ENCODE peak calls at places on chromosomes 5 and 9, in eight cellular contexts. One of them, this sample, is unnamed.

GRCh38 chr9:109935406-109936087 is 155.5 kb downstream of the PALM2AKAP2 start:
- DNase-seq in PC-3: no peak
- DNase-seq in heart right ventricle: no peak
- DNase-seq in CD8-positive, alpha-beta T cell: no peak
- DNase-seq in MM.1S: no peak
- DNase-seq in body of pancreas: no peak
- DNase-seq in coronary artery: no peak
- DNase-seq in dorsolateral prefrontal cortex: no peak
- DNase-seq in this sample: no peak

GRCh38 chr5:171444582-171444981 is 25.1 kb downstream of the FGF18 start:
- DNase-seq in PC-3: no peak
- DNase-seq in heart right ventricle: no peak
- DNase-seq in CD8-positive, alpha-beta T cell: no peak
- DNase-seq in MM.1S: no peak
- DNase-seq in body of pancreas: no peak
- DNase-seq in coronary artery: no peak
- DNase-seq in dorsolateral prefrontal cortex: no peak
- DNase-seq in this sample: no peak

GRCh38 chr9:95088421-95089161 is 228.9 kb downstream of the FANCC start:
- DNase-seq in PC-3: no peak
- DNase-seq in heart right ventricle: no peak
- DNase-seq in CD8-positive, alpha-beta T cell: no peak
- DNase-seq in MM.1S: no peak
- DNase-seq in body of pancreas: peak
- DNase-seq in coronary artery: no peak
- DNase-seq in dorsolateral prefrontal cortex: no peak
- DNase-seq in this sample: no peak

GRCh38 chr5:163888366-163888765 is 382.9 kb downstream of the MAT2B start:
- DNase-seq in PC-3: no peak
- DNase-seq in heart right ventricle: no peak
- DNase-seq in CD8-positive, alpha-beta T cell: no peak
- DNase-seq in MM.1S: no peak
- DNase-seq in body of pancreas: no peak
- DNase-seq in coronary artery: no peak
- DNase-seq in dorsolateral prefrontal cortex: no peak
- DNase-seq in this sample: no peak

GRCh38 chr9:91966503-91966902 is 16.5 kb upstream of the ROR2 start:
- DNase-seq in PC-3: no peak
- DNase-seq in heart right ventricle: no peak
- DNase-seq in CD8-positive, alpha-beta T cell: no peak
- DNase-seq in MM.1S: no peak
- DNase-seq in body of pancreas: no peak
- DNase-seq in coronary artery: no peak
- DNase-seq in dorsolateral prefrontal cortex: no peak
- DNase-seq in this sample: no peak

GRCh38 chr9:120740135-120740534 is 25.9 kb upstream of the MEGF9 start:
- DNase-seq in PC-3: no peak
- DNase-seq in heart right ventricle: no peak
- DNase-seq in CD8-positive, alpha-beta T cell: no peak
- DNase-seq in MM.1S: no peak
- DNase-seq in body of pancreas: no peak
- DNase-seq in coronary artery: no peak
- DNase-seq in dorsolateral prefrontal cortex: no peak
- DNase-seq in this sample: no peak

GRCh38 chr9:32251539-32251938 is 132.9 kb upstream of the ACO1 start:
- DNase-seq in PC-3: peak
- DNase-seq in heart right ventricle: peak
- DNase-seq in CD8-positive, alpha-beta T cell: peak
- DNase-seq in MM.1S: peak
- DNase-seq in body of pancreas: peak
- DNase-seq in coronary artery: no peak
- DNase-seq in dorsolateral prefrontal cortex: peak
- DNase-seq in this sample: no peak

GRCh38 chr9:123426406-123426805 is 70.4 kb downstream of the CRB2 start:
- DNase-seq in PC-3: no peak
- DNase-seq in heart right ventricle: no peak
- DNase-seq in CD8-positive, alpha-beta T cell: no peak
- DNase-seq in MM.1S: peak
- DNase-seq in body of pancreas: no peak
- DNase-seq in coronary artery: no peak
- DNase-seq in dorsolateral prefrontal cortex: no peak
- DNase-seq in this sample: no peak

GRCh38 chr9:121201045-121201737 is 478 bp downstream of the RAB14 start:
- DNase-seq in PC-3: no peak
- DNase-seq in heart right ventricle: no peak
- DNase-seq in CD8-positive, alpha-beta T cell: peak
- DNase-seq in MM.1S: peak
- DNase-seq in body of pancreas: no peak
- DNase-seq in coronary artery: peak
- DNase-seq in dorsolateral prefrontal cortex: peak
- DNase-seq in this sample: peak

GRCh38 chr9:101893661-101894646 is 155.5 kb upstream of the GRIN3A start:
- DNase-seq in PC-3: no peak
- DNase-seq in heart right ventricle: no peak
- DNase-seq in CD8-positive, alpha-beta T cell: no peak
- DNase-seq in MM.1S: no peak
- DNase-seq in body of pancreas: no peak
- DNase-seq in coronary artery: no peak
- DNase-seq in dorsolateral prefrontal cortex: no peak
- DNase-seq in this sample: no peak

GRCh38 chr5:33807771-33808170 is 84.0 kb downstream of the ADAMTS12 start:
- DNase-seq in PC-3: no peak
- DNase-seq in heart right ventricle: no peak
- DNase-seq in CD8-positive, alpha-beta T cell: no peak
- DNase-seq in MM.1S: no peak
- DNase-seq in body of pancreas: no peak
- DNase-seq in coronary artery: no peak
- DNase-seq in dorsolateral prefrontal cortex: no peak
- DNase-seq in this sample: no peak

GRCh38 chr5:8568858-8569257 is 699.9 kb downstream of the MTRR start:
- DNase-seq in PC-3: peak
- DNase-seq in heart right ventricle: no peak
- DNase-seq in CD8-positive, alpha-beta T cell: no peak
- DNase-seq in MM.1S: no peak
- DNase-seq in body of pancreas: no peak
- DNase-seq in coronary artery: no peak
- DNase-seq in dorsolateral prefrontal cortex: no peak
- DNase-seq in this sample: no peak

GRCh38 chr5:22431840-22432239 is 421.3 kb downstream of the CDH12 start:
- DNase-seq in PC-3: peak
- DNase-seq in heart right ventricle: no peak
- DNase-seq in CD8-positive, alpha-beta T cell: no peak
- DNase-seq in MM.1S: no peak
- DNase-seq in body of pancreas: no peak
- DNase-seq in coronary artery: no peak
- DNase-seq in dorsolateral prefrontal cortex: no peak
- DNase-seq in this sample: no peak

GRCh38 chr9:87751423-87751822 is 25.5 kb downstream of the CTSL start:
- DNase-seq in PC-3: no peak
- DNase-seq in heart right ventricle: no peak
- DNase-seq in CD8-positive, alpha-beta T cell: no peak
- DNase-seq in MM.1S: no peak
- DNase-seq in body of pancreas: no peak
- DNase-seq in coronary artery: no peak
- DNase-seq in dorsolateral prefrontal cortex: no peak
- DNase-seq in this sample: no peak

GRCh38 chr5:132219289-132219970 is 8.2 kb downstream of the P4HA2 start:
- DNase-seq in PC-3: no peak
- DNase-seq in heart right ventricle: no peak
- DNase-seq in CD8-positive, alpha-beta T cell: no peak
- DNase-seq in MM.1S: no peak
- DNase-seq in body of pancreas: no peak
- DNase-seq in coronary artery: no peak
- DNase-seq in dorsolateral prefrontal cortex: no peak
- DNase-seq in this sample: no peak

GRCh38 chr5:489689-490080 is 34.6 kb downstream of the SLC9A3 start:
- DNase-seq in PC-3: no peak
- DNase-seq in heart right ventricle: no peak
- DNase-seq in CD8-positive, alpha-beta T cell: no peak
- DNase-seq in MM.1S: no peak
- DNase-seq in body of pancreas: no peak
- DNase-seq in coronary artery: no peak
- DNase-seq in dorsolateral prefrontal cortex: no peak
- DNase-seq in this sample: no peak

GRCh38 chr9:131706608-131706970 is 33.3 kb downstream of the RAPGEF1 start:
- DNase-seq in PC-3: no peak
- DNase-seq in heart right ventricle: no peak
- DNase-seq in CD8-positive, alpha-beta T cell: no peak
- DNase-seq in MM.1S: no peak
- DNase-seq in body of pancreas: peak
- DNase-seq in coronary artery: no peak
- DNase-seq in dorsolateral prefrontal cortex: no peak
- DNase-seq in this sample: no peak

GRCh38 chr5:175443514-175444059 is 395 bp downstream of the DRD1 start:
- DNase-seq in PC-3: no peak
- DNase-seq in heart right ventricle: no peak
- DNase-seq in CD8-positive, alpha-beta T cell: no peak
- DNase-seq in MM.1S: no peak
- DNase-seq in body of pancreas: no peak
- DNase-seq in coronary artery: no peak
- DNase-seq in dorsolateral prefrontal cortex: no peak
- DNase-seq in this sample: no peak

GRCh38 chr9:108874058-108874788 is 12.2 kb downstream of the ACTL7A start:
- DNase-seq in PC-3: no peak
- DNase-seq in heart right ventricle: no peak
- DNase-seq in CD8-positive, alpha-beta T cell: no peak
- DNase-seq in MM.1S: no peak
- DNase-seq in body of pancreas: no peak
- DNase-seq in coronary artery: no peak
- DNase-seq in dorsolateral prefrontal cortex: no peak
- DNase-seq in this sample: no peak

GRCh38 chr5:156394642-156395393 is 67.9 kb downstream of the SGCD start:
- DNase-seq in PC-3: no peak
- DNase-seq in heart right ventricle: peak
- DNase-seq in CD8-positive, alpha-beta T cell: no peak
- DNase-seq in MM.1S: no peak
- DNase-seq in body of pancreas: no peak
- DNase-seq in coronary artery: no peak
- DNase-seq in dorsolateral prefrontal cortex: no peak
- DNase-seq in this sample: no peak

GRCh38 chr5:131769961-131770360 is 26.9 kb downstream of the FNIP1 start:
- DNase-seq in PC-3: no peak
- DNase-seq in heart right ventricle: no peak
- DNase-seq in CD8-positive, alpha-beta T cell: no peak
- DNase-seq in MM.1S: no peak
- DNase-seq in body of pancreas: no peak
- DNase-seq in coronary artery: no peak
- DNase-seq in dorsolateral prefrontal cortex: no peak
- DNase-seq in this sample: no peak

GRCh38 chr5:154709368-154710305 is 45.5 kb upstream of the LARP1 start:
- DNase-seq in PC-3: no peak
- DNase-seq in heart right ventricle: no peak
- DNase-seq in CD8-positive, alpha-beta T cell: no peak
- DNase-seq in MM.1S: no peak
- DNase-seq in body of pancreas: no peak
- DNase-seq in coronary artery: no peak
- DNase-seq in dorsolateral prefrontal cortex: no peak
- DNase-seq in this sample: no peak
- H3K27ac ChIP-seq in PC-3: no peak
- H3K27ac ChIP-seq in heart right ventricle: no peak
- H3K27ac ChIP-seq in CD8-positive, alpha-beta T cell: no peak
- H3K27ac ChIP-seq in MM.1S: no peak
- H3K27ac ChIP-seq in body of pancreas: no peak
- H3K27ac ChIP-seq in coronary artery: no peak
- H3K27ac ChIP-seq in dorsolateral prefrontal cortex: no peak
- H3K27ac ChIP-seq in this sample: no peak

DNA sequence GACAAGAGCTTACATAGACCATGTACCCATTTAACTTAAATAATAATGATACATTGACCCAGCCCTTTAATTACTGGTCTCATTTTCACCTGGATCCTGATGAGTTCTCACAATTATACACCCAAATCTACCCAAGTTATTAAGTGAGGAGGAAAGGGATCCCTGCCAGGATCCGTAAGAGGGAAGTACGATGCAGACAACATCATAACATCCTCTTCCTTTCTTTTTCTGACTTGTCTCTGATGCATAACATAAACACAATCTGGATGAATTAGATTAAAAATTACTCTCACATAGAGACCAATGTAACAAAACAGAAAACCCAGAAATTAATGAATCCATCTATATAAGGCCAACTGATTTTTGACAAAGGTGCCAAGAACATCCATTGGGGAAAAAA is 17.0 kb downstream of the MARCHF3 start:
- DNase-seq in PC-3: no peak
- DNase-seq in heart right ventricle: no peak
- DNase-seq in CD8-positive, alpha-beta T cell: no peak
- DNase-seq in MM.1S: no peak
- DNase-seq in body of pancreas: no peak
- DNase-seq in coronary artery: no peak
- DNase-seq in dorsolateral prefrontal cortex: no peak
- DNase-seq in this sample: no peak
- H3K27ac ChIP-seq in PC-3: no peak
- H3K27ac ChIP-seq in heart right ventricle: no peak
- H3K27ac ChIP-seq in CD8-positive, alpha-beta T cell: no peak
- H3K27ac ChIP-seq in MM.1S: no peak
- H3K27ac ChIP-seq in body of pancreas: no peak
- H3K27ac ChIP-seq in coronary artery: no peak
- H3K27ac ChIP-seq in dorsolateral prefrontal cortex: no peak
- H3K27ac ChIP-seq in this sample: peak

DNA sequence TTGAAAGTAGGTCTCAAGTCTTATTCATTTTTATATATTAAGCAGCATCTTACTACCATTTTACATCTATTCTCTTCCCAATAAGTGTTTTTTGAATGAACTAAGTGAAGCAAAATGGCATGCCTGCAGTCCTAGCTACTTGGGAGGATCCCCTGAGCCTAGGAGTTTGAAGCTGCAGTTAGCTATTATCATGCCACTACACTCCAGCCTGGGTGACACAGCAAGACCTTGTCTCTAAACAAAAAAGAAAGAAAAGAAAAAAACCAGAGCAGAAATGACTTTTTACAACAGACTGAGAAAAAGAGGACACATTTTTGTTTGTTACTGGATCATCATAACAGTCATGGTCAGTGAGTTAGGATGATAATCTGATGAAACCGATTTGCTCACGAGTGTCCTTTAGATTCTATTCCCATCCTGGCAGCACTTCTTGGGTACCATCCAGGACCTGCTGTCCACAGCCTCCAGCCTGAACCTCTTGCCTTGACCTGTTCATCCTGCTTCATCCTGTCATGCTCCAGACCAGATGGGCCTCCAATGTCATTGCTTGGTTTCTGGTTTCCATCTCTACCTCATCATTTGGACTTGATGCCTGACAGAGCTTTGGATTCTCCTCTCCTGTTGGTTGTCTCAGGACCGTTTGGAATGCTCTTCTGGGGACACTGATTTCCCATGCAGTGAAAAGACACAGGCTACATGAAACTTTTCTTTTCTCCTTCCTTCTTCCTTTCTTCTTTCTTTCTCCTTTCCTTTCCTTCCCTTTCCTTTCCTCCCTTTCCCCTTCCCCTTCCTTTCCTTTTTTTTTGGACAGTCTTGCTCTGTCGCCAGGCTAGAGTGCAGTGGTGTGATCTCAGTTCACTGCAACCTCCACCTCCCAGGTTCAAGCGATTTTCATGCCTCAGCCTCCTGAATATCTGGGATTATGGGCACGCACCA is 50.1 kb upstream of the GLRX start:
- DNase-seq in PC-3: no peak
- DNase-seq in heart right ventricle: no peak
- DNase-seq in CD8-positive, alpha-beta T cell: no peak
- DNase-seq in MM.1S: no peak
- DNase-seq in body of pancreas: no peak
- DNase-seq in coronary artery: no peak
- DNase-seq in dorsolateral prefrontal cortex: no peak
- DNase-seq in this sample: no peak
- H3K27ac ChIP-seq in PC-3: no peak
- H3K27ac ChIP-seq in heart right ventricle: no peak
- H3K27ac ChIP-seq in CD8-positive, alpha-beta T cell: no peak
- H3K27ac ChIP-seq in MM.1S: no peak
- H3K27ac ChIP-seq in body of pancreas: no peak
- H3K27ac ChIP-seq in coronary artery: no peak
- H3K27ac ChIP-seq in dorsolateral prefrontal cortex: no peak
- H3K27ac ChIP-seq in this sample: no peak

GRCh38 chr5:25448190-25448621 is 803.4 kb upstream of the CDH10 start:
- DNase-seq in PC-3: peak
- DNase-seq in heart right ventricle: no peak
- DNase-seq in CD8-positive, alpha-beta T cell: no peak
- DNase-seq in MM.1S: no peak
- DNase-seq in body of pancreas: no peak
- DNase-seq in coronary artery: no peak
- DNase-seq in dorsolateral prefrontal cortex: no peak
- DNase-seq in this sample: no peak
- H3K27ac ChIP-seq in PC-3: no peak
- H3K27ac ChIP-seq in heart right ventricle: no peak
- H3K27ac ChIP-seq in CD8-positive, alpha-beta T cell: no peak
- H3K27ac ChIP-seq in MM.1S: no peak
- H3K27ac ChIP-seq in body of pancreas: no peak
- H3K27ac ChIP-seq in coronary artery: no peak
- H3K27ac ChIP-seq in dorsolateral prefrontal cortex: no peak
- H3K27ac ChIP-seq in this sample: no peak

This sample was measured in left ventricle myocardium inferior.